ENCODE peak calls at places on chromosome 12, in four cellular contexts. One of them, this sample, is unnamed. For H3K4me1 and H3K36me3, the result is how much of the 10 kb centered on the place peaks cover.

GRCh38 chr12:19299765-19300164 is 139.5 kb upstream of the AEBP2 start:
- DNase-seq in heart left ventricle: no peak
- DNase-seq in GM23338: no peak
- DNase-seq in astrocyte: peak
- DNase-seq in this sample: no peak

GRCh38 chr12:110917961-110918360 is 2.4 kb downstream of the MYL2 start:
- DNase-seq in heart left ventricle: no peak
- DNase-seq in GM23338: no peak
- DNase-seq in astrocyte: peak
- DNase-seq in this sample: no peak

GRCh38 chr12:3493225-3494049 is 2.4 kb downstream of the PRMT8 start:
- DNase-seq in heart left ventricle: peak
- DNase-seq in GM23338: peak
- DNase-seq in astrocyte: no peak
- DNase-seq in this sample: no peak

GRCh38 chr12:71371132-71371531 is 68.5 kb upstream of the LGR5 start:
- DNase-seq in heart left ventricle: no peak
- DNase-seq in GM23338: peak
- DNase-seq in astrocyte: no peak
- DNase-seq in this sample: no peak

GRCh38 chr12:75660107-75660530 is 148.7 kb upstream of the KRR1 start:
- DNase-seq in heart left ventricle: no peak
- DNase-seq in GM23338: no peak
- DNase-seq in astrocyte: peak
- DNase-seq in this sample: peak

GRCh38 chr12:19236656-19237055 is 107.1 kb downstream of the PLEKHA5 start:
- DNase-seq in heart left ventricle: peak
- DNase-seq in GM23338: no peak
- DNase-seq in astrocyte: peak
- DNase-seq in this sample: peak

GRCh38 chr12:111643428-111643826 is 42.3 kb downstream of the BRAP start:
- DNase-seq in heart left ventricle: peak
- DNase-seq in GM23338: no peak
- DNase-seq in astrocyte: peak
- DNase-seq in this sample: peak

GRCh38 chr12:6465467-6466183 is 4.9 kb downstream of the VAMP1 start:
- DNase-seq in heart left ventricle: no peak
- DNase-seq in GM23338: peak
- DNase-seq in astrocyte: peak
- DNase-seq in this sample: peak

GRCh38 chr12:130079254-130079653 is 83.0 kb upstream of the FZD10 start:
- DNase-seq in heart left ventricle: no peak
- DNase-seq in GM23338: no peak
- DNase-seq in astrocyte: no peak
- DNase-seq in this sample: no peak

GRCh38 chr12:2311001-2311778 is 258.4 kb downstream of the CACNA1C start:
- DNase-seq in heart left ventricle: no peak
- DNase-seq in GM23338: no peak
- DNase-seq in astrocyte: peak
- DNase-seq in this sample: peak
- H3K4me1 ChIP-seq in heart left ventricle: under half
- H3K4me1 ChIP-seq in GM23338: under half
- H3K4me1 ChIP-seq in astrocyte: under half
- H3K4me1 ChIP-seq in this sample: under half

DNA sequence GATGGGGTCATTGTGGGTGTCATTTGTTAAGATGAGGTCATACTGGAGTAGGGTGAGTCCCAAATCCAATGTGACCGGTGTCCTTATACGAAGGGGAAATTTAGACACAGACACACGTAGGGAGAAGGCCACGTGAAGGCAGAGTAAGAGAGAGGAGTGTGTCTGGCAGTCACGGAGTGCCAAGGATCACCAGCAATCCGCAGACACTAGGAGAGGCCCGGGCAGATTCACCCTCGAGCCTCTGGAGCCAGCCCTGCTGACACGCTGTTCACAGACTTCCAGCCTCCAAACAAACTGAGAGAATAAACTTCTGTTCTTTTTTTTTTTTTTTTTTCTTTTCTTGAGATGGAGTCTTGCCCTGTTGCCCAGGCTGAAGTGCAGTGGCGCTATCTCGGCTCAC is 24.9 kb downstream of the BRI3BP start:
- DNase-seq in heart left ventricle: no peak
- DNase-seq in GM23338: no peak
- DNase-seq in astrocyte: no peak
- DNase-seq in this sample: no peak
- H3K36me3 ChIP-seq in heart left ventricle: under half
- H3K36me3 ChIP-seq in GM23338: under half
- H3K36me3 ChIP-seq in astrocyte: under half
- H3K36me3 ChIP-seq in this sample: under half

DNA sequence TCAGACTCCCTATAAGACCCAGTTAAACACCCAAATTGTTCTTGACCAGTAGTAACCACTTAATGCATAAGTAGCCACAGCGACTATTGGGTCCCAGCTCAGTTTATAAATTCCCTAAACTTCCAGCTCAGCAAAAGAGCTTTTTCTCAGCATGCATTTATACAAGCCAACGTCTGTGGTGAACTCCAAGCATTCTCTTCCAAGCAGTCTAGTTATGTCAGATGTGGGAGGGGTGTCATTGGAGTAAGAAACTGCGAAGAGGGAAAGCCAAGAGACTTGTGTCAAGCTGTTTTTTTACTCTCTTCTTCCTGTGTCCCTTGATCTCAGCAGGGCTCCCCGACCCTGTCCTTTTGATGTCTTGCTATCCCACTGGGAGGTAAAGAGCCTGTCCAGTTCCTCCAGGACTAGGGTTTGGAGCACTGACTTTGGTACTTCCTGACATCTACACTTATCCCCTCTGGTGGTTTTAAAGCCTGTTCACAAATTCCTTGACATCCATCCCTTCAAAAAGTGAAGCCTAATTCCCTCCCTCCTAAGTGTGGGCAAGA is 69.0 kb downstream of the PPM1H start:
- DNase-seq in heart left ventricle: no peak
- DNase-seq in GM23338: peak
- DNase-seq in astrocyte: peak
- DNase-seq in this sample: peak
- H3K4me1 ChIP-seq in heart left ventricle: under half
- H3K4me1 ChIP-seq in GM23338: under half
- H3K4me1 ChIP-seq in astrocyte: under half
- H3K4me1 ChIP-seq in this sample: under half

GRCh38 chr12:12153596-12153995 is 82.9 kb downstream of the BCL2L14 start:
- DNase-seq in heart left ventricle: no peak
- DNase-seq in GM23338: no peak
- DNase-seq in astrocyte: no peak
- DNase-seq in this sample: no peak
- H3K36me3 ChIP-seq in heart left ventricle: half or more
- H3K36me3 ChIP-seq in GM23338: under half
- H3K36me3 ChIP-seq in astrocyte: under half
- H3K36me3 ChIP-seq in this sample: under half

GRCh38 chr12:116378002-116378401 is 100.5 kb upstream of the MED13L start:
- DNase-seq in heart left ventricle: peak
- DNase-seq in GM23338: no peak
- DNase-seq in astrocyte: no peak
- DNase-seq in this sample: no peak
- H3K4me1 ChIP-seq in heart left ventricle: under half
- H3K4me1 ChIP-seq in GM23338: under half
- H3K4me1 ChIP-seq in astrocyte: under half
- H3K4me1 ChIP-seq in this sample: under half

DNA sequence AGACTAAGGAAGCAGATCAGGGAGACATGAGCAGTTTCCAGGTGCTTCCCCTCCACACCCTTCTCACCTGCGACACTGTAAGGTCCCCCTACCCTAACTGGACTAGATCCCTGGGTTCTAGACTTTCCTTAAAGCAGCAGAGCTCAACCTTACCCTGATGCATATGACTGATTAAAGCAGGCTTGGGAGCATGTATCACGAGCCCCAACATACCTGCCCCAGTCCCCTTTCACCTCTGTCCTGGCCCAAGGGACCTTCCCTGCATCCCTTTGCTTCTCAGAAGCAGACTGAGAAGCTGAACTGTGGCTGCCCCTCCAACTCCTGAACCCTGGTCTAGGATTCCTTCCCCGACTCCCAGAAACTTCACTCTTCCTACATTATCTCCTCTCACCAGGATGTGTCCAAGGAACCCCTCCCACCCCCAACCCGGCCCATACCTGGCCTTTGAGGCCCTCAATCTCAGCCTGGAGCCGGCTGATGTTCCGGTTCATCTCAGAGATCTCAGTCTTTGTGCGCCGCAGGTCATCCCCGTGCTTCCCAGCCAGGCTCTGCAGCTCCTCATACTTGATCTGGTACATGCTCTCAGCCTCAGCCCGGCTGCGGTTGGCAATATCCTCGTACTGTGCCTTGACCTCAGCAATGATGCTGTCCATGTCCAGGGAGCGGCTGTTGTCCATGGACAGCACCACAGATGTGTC is 5.4 kb downstream of the KRT8 start:
- DNase-seq in heart left ventricle: no peak
- DNase-seq in GM23338: no peak
- DNase-seq in astrocyte: no peak
- DNase-seq in this sample: no peak
- H3K36me3 ChIP-seq in heart left ventricle: under half
- H3K36me3 ChIP-seq in GM23338: under half
- H3K36me3 ChIP-seq in astrocyte: under half
- H3K36me3 ChIP-seq in this sample: under half

DNA sequence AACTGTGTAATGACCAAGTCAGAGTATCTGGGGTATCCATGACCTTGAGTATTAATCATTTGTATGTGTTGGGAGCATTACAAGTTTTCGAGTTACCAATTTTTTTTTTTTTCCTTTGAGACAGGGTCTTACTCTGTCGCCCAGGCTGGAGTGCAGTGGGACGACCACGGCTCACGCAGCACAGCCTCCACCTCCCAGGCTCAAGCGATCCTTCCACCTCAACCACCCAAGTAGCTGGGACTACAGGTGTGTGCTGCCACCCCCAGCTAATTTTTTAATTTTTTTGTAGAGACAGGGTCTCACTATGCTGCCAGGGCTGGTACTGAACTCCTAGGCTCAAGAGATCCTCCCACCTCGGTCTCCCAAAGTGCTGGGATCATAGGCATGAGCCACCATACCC is 19.7 kb downstream of the SSH1 start:
- DNase-seq in heart left ventricle: no peak
- DNase-seq in GM23338: no peak
- DNase-seq in astrocyte: peak
- DNase-seq in this sample: no peak
- H3K4me1 ChIP-seq in heart left ventricle: half or more
- H3K4me1 ChIP-seq in GM23338: under half
- H3K4me1 ChIP-seq in astrocyte: half or more
- H3K4me1 ChIP-seq in this sample: half or more

DNA sequence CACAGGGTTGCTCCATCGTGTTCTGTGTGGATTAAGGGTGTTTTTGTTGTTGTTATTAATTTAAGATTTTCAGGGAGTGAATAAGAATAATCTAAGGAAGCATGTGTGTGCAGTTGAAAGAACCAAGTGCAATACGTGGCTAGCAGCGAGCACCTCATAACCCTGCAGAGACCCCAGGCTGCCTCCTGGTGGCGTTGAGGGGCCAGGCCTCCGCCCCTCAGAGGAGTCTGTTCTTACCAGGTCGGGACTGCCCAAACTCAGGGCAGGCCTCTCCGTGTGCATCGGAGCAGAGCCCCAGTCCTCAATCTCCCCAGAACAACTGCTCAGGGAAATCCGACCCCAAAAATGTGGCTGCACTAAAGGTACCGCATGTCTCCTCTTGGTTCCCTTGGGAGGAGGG is 36.8 kb downstream of the IL31 start:
- DNase-seq in heart left ventricle: no peak
- DNase-seq in GM23338: peak
- DNase-seq in astrocyte: no peak
- DNase-seq in this sample: no peak
- H3K36me3 ChIP-seq in heart left ventricle: half or more
- H3K36me3 ChIP-seq in GM23338: under half
- H3K36me3 ChIP-seq in astrocyte: under half
- H3K36me3 ChIP-seq in this sample: half or more

GRCh38 chr12:108640802-108641445 is 7.2 kb upstream of the SELPLG start:
- DNase-seq in heart left ventricle: no peak
- DNase-seq in GM23338: no peak
- DNase-seq in astrocyte: peak
- DNase-seq in this sample: no peak
- H3K4me1 ChIP-seq in heart left ventricle: half or more
- H3K4me1 ChIP-seq in GM23338: under half
- H3K4me1 ChIP-seq in astrocyte: under half
- H3K4me1 ChIP-seq in this sample: half or more

DNA sequence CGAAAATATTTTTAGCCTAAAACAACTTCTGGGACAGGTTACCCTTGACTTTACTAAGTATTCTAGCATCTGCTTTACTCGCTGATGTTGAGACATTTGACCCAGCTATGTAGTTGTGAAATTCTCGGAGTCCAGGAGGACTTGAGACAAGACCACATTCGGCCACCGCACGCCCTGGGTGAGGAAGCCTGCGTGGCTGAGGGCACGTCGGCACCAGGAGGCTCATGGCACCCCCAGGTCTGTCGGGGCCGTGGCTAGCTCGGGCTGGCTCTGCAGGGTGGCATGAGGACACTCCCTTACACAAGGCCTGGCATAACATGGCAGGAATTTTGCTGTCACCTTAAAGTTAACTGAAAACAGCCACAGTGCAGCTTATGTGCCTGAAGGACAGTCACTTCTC is 58.1 kb upstream of the MMP17 start:
- DNase-seq in heart left ventricle: no peak
- DNase-seq in GM23338: no peak
- DNase-seq in astrocyte: no peak
- DNase-seq in this sample: no peak
- H3K36me3 ChIP-seq in heart left ventricle: half or more
- H3K36me3 ChIP-seq in GM23338: under half
- H3K36me3 ChIP-seq in astrocyte: under half
- H3K36me3 ChIP-seq in this sample: half or more

This sample was measured in adipocyte.